ENCODE peak calls at places on chromosomes 6 and 20, in nine cellular contexts. Z is A549, V is IMR-90, O is sigmoid colon, M is heart right ventricle, E is stomach, L is tibial nerve, A is ascending aorta, C is tibial artery. P is an unnamed sample.

GRCh38 chr6:87848616-87849015 is 146.6 kb upstream of the AKIRIN2 start:
- DNase-seq in Z (no peak), V (no peak), O (no peak), M (no peak), E (peak; percentile 36), L (no peak), A (no peak), C (no peak), P (peak; percentile 42)

GRCh38 chr6:44742201-44742600 is 354.7 kb downstream of the CDC5L start:
- DNase-seq in Z (no peak), V (no peak), O (no peak), M (no peak), E (no peak), L (no peak), A (no peak), C (no peak), P (no peak)

GRCh38 chr6:129485746-129486145 is 224.2 kb downstream of the ARHGAP18 start:
- DNase-seq in Z (no peak), V (no peak), O (no peak), M (no peak), E (no peak), L (no peak), A (no peak), C (no peak), P (no peak)

GRCh38 chr6:16162003-16162402 is 33.1 kb downstream of the MYLIP start:
- DNase-seq in Z (no peak), V (no peak), O (no peak), M (no peak), E (no peak), L (no peak), A (no peak), C (no peak), P (no peak)

GRCh38 chr6:131594074-131594473 is 21.0 kb downstream of the ARG1 start:
- DNase-seq in Z (no peak), V (no peak), O (no peak), M (no peak), E (no peak), L (no peak), A (no peak), C (no peak), P (no peak)

GRCh38 chr6:151475653-151476523 is 17.9 kb upstream of the CCDC170 start:
- DNase-seq in Z (peak; percentile 41), V (peak; percentile 59), O (no peak), M (no peak), E (peak; percentile 38), L (peak; percentile 65), A (no peak), C (no peak), P (peak; percentile 75)

GRCh38 chr6:120122401-120122800 is 772.8 kb upstream of the MAN1A1 start:
- DNase-seq in Z (no peak), V (no peak), O (no peak), M (no peak), E (no peak), L (no peak), A (no peak), C (no peak), P (no peak)

GRCh38 chr6:92541457-92542060 is 877.8 kb downstream of the EPHA7 start:
- DNase-seq in Z (no peak), V (no peak), O (no peak), M (no peak), E (no peak), L (no peak), A (no peak), C (no peak), P (no peak)

DNA sequence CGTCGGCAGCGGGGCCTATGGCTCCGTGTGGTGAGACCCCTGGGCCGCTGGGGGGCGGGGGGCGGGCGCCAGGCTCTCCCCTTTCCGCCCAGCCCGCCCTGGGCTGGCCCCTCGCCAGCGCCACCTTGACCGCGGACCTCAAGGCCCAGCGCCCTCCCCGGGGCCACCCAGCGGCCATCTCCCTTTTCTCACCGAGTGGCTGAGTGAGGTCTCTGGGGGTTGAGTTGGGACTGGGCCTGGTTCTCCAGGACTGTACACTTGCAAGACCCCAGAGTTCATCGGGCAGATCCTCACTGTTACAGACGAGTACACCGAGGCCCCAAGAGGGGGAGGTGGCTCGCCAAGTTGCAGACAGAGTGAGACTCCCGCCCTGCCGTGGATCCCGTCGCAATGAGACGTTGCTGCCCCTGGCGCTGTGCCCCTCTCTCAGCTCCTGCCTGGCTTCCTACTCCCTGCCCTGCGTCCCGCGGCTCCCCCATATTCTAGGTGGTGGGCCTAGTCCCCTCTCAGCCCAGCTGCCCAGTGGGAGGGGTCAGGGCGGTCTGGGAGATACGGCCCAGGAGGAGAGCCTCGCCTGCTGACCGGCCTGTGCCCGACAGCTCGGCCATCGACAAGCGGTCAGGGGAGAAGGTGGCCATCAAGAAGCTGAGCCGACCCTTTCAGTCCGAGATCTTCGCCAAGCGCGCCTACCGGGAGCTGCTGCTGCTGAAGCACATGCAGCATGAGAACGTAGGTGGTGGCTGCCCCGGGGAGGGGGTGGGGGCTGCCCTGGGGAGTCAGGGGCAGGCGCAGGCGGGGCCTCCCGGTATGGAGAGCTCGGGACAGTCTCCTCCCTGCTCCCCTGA is 581 bp downstream of the MAPK13 start:
- DNase-seq in Z (no peak), V (no peak), O (peak; percentile 74), M (no peak), E (peak; percentile 74), L (no peak), A (peak; percentile 68), C (no peak), P (peak; percentile 36)
- TF ChIP-seq CTCF in Z (no peak), V (no peak), O (no peak), M (peak; percentile 14), E (no peak), L (no peak), A (peak; percentile 7), C (no peak), P (no peak)

DNA sequence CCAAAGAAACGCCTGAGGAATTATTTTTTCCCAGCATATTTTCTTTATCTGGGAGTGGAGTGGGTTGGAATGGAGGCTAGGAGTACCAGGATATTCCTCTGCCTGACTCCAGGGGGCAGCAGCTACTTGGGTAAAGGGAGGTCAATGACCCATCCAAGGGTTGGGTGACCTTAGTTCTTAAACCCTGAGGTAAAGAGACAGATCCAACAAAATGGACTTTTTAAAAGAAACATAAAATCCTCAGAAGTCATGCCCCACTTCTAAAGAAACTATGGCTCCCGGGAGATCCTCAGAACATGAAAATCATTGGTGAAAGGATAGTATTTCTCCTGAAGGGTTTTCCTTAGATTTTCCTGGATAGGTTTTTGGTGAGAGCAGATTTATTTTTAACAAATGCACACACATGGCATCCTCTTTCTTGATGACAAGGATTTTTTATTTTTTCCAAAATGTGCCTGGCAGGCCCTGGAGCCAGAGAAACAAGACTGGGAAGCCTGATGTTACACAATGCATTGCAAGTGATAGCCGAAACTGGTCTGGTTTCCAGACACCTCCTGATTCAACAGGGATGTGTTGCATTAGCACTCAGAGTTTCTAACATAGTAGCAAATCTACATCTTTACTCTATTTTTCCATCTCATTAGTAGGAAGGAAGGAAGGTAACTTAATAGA is 240.9 kb upstream of the BTBD3 start:
- DNase-seq in Z (peak; percentile 65), V (peak; percentile 42), O (no peak), M (peak; percentile 46), E (no peak), L (no peak), A (no peak), C (no peak), P (peak; percentile 63)
- H3K4me3 ChIP-seq in Z (no peak overlapping the region), V (no peak overlapping the region), O (no peak overlapping the region), M (no peak overlapping the region), E (no peak overlapping the region), L (no peak overlapping the region), A (no peak overlapping the region), C (no peak overlapping the region), P (no peak overlapping the region)

GRCh38 chr6:162478191-162478642 is 249.3 kb downstream of the PRKN start:
- DNase-seq in Z (no peak), V (no peak), O (no peak), M (no peak), E (no peak), L (no peak), A (no peak), C (no peak), P (no peak)

GRCh38 chr6:162485464-162485863 is 242.1 kb downstream of the PRKN start:
- DNase-seq in Z (no peak), V (no peak), O (no peak), M (no peak), E (no peak), L (no peak), A (no peak), C (no peak), P (no peak)

DNA sequence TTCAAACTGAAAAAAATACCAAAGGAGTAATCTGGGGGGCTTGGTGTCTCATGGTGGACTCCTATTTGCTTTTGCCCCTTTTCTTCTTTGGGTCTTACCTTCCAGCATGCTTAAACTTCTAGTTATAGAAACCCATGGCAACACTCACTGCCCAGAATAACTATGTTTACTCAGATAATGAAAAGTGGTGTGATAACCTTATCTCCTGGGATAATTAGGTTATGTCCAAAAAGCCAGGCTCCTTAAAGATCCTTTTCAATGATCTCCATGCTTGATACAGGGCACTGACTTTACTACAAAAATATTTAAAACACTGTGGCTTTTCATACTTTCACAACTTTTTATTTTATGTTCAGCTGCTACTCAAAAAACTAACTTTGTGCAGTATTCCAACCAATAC is 245.6 kb downstream of the PRKN start:
- DNase-seq in Z (no peak), V (no peak), O (no peak), M (no peak), E (no peak), L (no peak), A (no peak), C (no peak), P (no peak)
- TF ChIP-seq CTCF in Z (no peak), V (no peak), O (no peak), M (no peak), E (no peak), L (no peak), A (no peak), C (no peak), P (no peak)

GRCh38 chr6:1576711-1577110 is 33.0 kb upstream of the FOXC1 start:
- DNase-seq in Z (no peak), V (no peak), O (no peak), M (no peak), E (no peak), L (no peak), A (no peak), C (peak; percentile 31), P (no peak)

GRCh38 chr6:1574895-1575212 is 34.9 kb upstream of the FOXC1 start:
- DNase-seq in Z (no peak), V (no peak), O (no peak), M (no peak), E (no peak), L (no peak), A (no peak), C (no peak), P (no peak)

GRCh38 chr6:1574083-1574761 is 35.5 kb upstream of the FOXC1 start:
- DNase-seq in Z (no peak), V (no peak), O (no peak), M (no peak), E (no peak), L (no peak), A (no peak), C (peak; percentile 88), P (no peak)

GRCh38 chr6:1576166-1576565 is 33.5 kb upstream of the FOXC1 start:
- DNase-seq in Z (no peak), V (no peak), O (no peak), M (no peak), E (no peak), L (no peak), A (no peak), C (no peak), P (no peak)

DNA sequence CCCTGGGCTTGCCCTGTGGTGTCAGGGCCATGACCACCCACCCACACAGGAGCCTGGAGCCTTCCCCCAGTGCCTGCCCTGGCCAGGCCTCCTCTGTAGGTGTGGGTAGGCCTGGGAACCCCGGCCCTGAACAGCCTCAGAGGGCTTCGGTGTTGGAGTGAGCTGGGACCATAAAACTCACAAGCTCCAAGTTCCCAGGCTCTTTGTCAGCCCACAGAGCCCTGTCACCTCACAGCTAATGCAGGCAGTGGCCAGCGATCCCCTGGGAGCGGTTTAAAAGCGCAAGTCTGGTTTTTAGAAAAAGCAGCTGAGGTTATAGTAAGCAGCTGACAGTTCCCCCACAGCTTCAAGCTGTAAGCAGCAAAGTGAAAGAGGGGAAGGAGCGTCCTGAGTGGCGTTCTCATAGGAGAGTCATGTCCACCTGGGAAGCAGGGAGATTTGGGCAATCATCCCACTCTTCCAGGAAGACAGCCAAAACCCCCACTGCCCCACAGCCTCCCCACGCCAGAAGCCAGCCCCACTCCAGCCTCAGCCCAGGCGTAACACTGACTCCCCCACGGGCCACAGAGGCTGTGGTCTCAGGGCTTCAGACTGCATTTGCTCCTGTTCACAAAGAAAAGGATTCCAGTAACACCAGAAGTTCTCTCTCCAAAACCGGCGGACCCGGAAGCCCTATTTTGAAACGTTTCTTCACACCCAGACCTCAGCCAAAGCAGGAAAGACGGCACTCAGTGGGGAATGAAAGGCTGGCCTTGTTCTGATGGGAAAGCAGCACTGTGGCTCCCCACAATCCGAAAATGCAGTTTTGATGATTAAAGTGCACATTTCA is 34.3 kb upstream of the FOXC1 start:
- DNase-seq in Z (no peak), V (peak; percentile 49), O (no peak), M (peak; percentile 36), E (no peak), L (peak; percentile 23), A (no peak), C (peak; percentile 90), P (peak; percentile 38)
- H3K4me3 ChIP-seq in Z (no peak overlapping the region), V (no peak overlapping the region), O (peak overlapping the region; percentile 12), M (no peak overlapping the region), E (peak overlapping the region; percentile 7), L (no peak overlapping the region), A (peak overlapping the region; percentile 14), C (peak overlapping the region; percentile 31), P (no peak overlapping the region)